ENCODE peak calls at places on chromosome 15, in six cellular contexts. S is lower leg skin, Z is WTC11, V is fibroblast of lung, N is lung, O is PC-3. X is an unnamed sample.

GRCh38 chr15:75329571-75329970 is 6.3 kb upstream of the COMMD4 start:
- DNase-seq in N (no peak), Z (no peak), V (no peak), S (no peak), O (no peak), X (no peak)

GRCh38 chr15:90004671-90005070 is 3.5 kb downstream of the ZNF710 start:
- DNase-seq in V (peak; percentile 95), Z (no peak), O (peak; percentile 87), S (peak; percentile 47), N (peak; percentile 49), X (no peak)

GRCh38 chr15:33021806-33022389 is 172.6 kb downstream of the FMN1 start:
- DNase-seq in O (peak; percentile 85), S (no peak), V (peak; percentile 87), N (no peak), Z (no peak), X (no peak)

GRCh38 chr15:48395532-48396011 is 64.3 kb downstream of the DUT start:
- DNase-seq in O (peak; percentile 10), V (peak; percentile 71), Z (no peak), N (no peak), S (peak; percentile 88), X (peak; percentile 84)

GRCh38 chr15:98076021-98076816 is 115.7 kb downstream of the ARRDC4 start:
- DNase-seq in O (no peak), N (no peak), S (no peak), Z (no peak), V (peak; percentile 1), X (no peak)

GRCh38 chr15:75721923-75722870 is 9.5 kb upstream of the CSPG4 start:
- DNase-seq in N (no peak), Z (no peak), S (no peak), V (no peak), O (no peak), X (no peak)

GRCh38 chr15:42184736-42185135 is 23.4 kb downstream of the VPS39 start:
- DNase-seq in V (no peak), Z (no peak), S (no peak), O (no peak), N (no peak), X (no peak)

GRCh38 chr15:68640791-68641331 is 62.1 kb downstream of the CORO2B start:
- DNase-seq in N (no peak), V (peak; percentile 35), S (no peak), Z (no peak), O (no peak), X (no peak)

GRCh38 chr15:52288986-52289385 is 6.6 kb downstream of the MYO5C start:
- DNase-seq in N (no peak), S (no peak), Z (no peak), V (no peak), O (no peak), X (no peak)

GRCh38 chr15:52787549-52788098 is 2.5 kb downstream of the ONECUT1 start:
- DNase-seq in O (no peak), Z (no peak), V (no peak), N (no peak), S (no peak), X (no peak)

GRCh38 chr15:48143856-48144255 is 23.1 kb downstream of the SLC24A5 start:
- DNase-seq in V (peak; percentile 27), S (no peak), N (no peak), O (peak; percentile 12), Z (no peak), X (no peak)

GRCh38 chr15:100761253-100761935 is 118.2 kb upstream of the ALDH1A3 start:
- DNase-seq in V (no peak), S (no peak), N (no peak), Z (peak; percentile 3), O (no peak), X (no peak)

GRCh38 chr15:99017322-99017701 is 9.7 kb upstream of the PGPEP1L start:
- DNase-seq in N (no peak), O (no peak), V (no peak), S (no peak), Z (no peak), X (no peak)

GRCh38 chr15:31300981-31301686 is 25.5 kb upstream of the KLF13 start:
- DNase-seq in Z (no peak), V (no peak), O (no peak), S (peak; percentile 12), N (peak; percentile 24), X (peak; percentile 80)

GRCh38 chr15:81113204-81113657 is 20.8 kb upstream of the CFAP161 start:
- DNase-seq in O (no peak), Z (no peak), N (no peak), V (no peak), S (no peak), X (no peak)

GRCh38 chr15:68552344-68552743 is 26.4 kb upstream of the CORO2B start:
- DNase-seq in S (peak; percentile 5), V (no peak), Z (no peak), N (peak; percentile 18), O (no peak), X (no peak)

GRCh38 chr15:44861917-44862316 is 94.6 kb upstream of the TERB2 start:
- DNase-seq in N (no peak), Z (no peak), O (no peak), S (no peak), V (no peak), X (no peak)

DNA sequence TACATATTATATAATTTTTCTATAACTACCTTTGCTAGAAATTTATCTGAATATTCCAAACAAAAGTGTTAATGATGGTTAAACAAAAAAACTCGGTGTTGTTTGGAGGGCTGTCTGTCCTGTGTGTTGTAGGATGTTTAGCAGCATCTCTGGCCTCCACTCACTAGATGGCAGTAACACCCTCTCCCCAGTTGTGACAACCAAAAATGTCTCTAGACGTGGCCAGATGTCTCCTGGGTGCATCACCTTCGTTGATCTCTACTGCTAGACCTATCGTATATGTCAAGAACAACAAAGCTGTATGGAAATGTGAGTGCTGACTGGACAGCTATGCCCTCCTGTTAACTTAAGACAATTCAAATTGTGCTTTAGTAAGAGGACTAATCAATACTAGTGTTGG is 14.1 kb downstream of the ANKRD34C start:
- DNase-seq in N (no peak), V (no peak), O (no peak), S (no peak), Z (no peak), X (no peak)
- TF ChIP-seq CTCF in N (no peak), V (no peak), O (peak; percentile 55), S (no peak), Z (no peak), X (peak; percentile 15)

GRCh38 chr15:26844901-26845300 is 22.0 kb upstream of the GABRA5 start:
- DNase-seq in N (no peak), S (no peak), V (no peak), Z (no peak), O (no peak), X (no peak)

GRCh38 chr15:26841941-26842340 is 24.9 kb upstream of the GABRA5 start:
- DNase-seq in S (no peak), O (no peak), V (no peak), N (no peak), Z (no peak), X (no peak)

GRCh38 chr15:26842391-26842790 is 24.5 kb upstream of the GABRA5 start:
- DNase-seq in N (no peak), S (no peak), Z (peak; percentile 30), V (no peak), O (no peak), X (no peak)

GRCh38 chr15:26841514-26841913 is 25.3 kb upstream of the GABRA5 start:
- DNase-seq in O (no peak), Z (no peak), N (no peak), S (no peak), V (no peak), X (no peak)

GRCh38 chr15:26838742-26839460 is 28.0 kb upstream of the GABRA5 start:
- DNase-seq in N (no peak), S (no peak), Z (peak; percentile 81), O (peak; percentile 25), V (no peak), X (no peak)
- TF ChIP-seq CTCF in N (no peak), S (no peak), Z (peak; percentile 92), O (peak; percentile 69), V (peak; percentile 13), X (peak; percentile 53)

GRCh38 chr15:70512772-70513362 is 250.5 kb downstream of the UACA start:
- DNase-seq in Z (peak; percentile 84), O (peak; percentile 78), S (no peak), V (peak; percentile 62), N (peak; percentile 52), X (no peak)
- TF ChIP-seq CTCF in Z (peak; percentile 79), O (peak; percentile 98), S (no peak), V (peak; percentile 72), N (peak; percentile 63), X (peak; percentile 52)

GRCh38 chr15:39053480-39053879 is 488.9 kb upstream of the RASGRP1 start:
- DNase-seq in Z (no peak), V (no peak), S (no peak), O (no peak), N (no peak), X (no peak)
- TF ChIP-seq CTCF in Z (no peak), V (no peak), S (no peak), O (no peak), N (no peak), X (no peak)

GRCh38 chr15:88610756-88611231 is 10.3 kb upstream of the AEN start:
- DNase-seq in O (no peak), V (no peak), S (no peak), Z (no peak), N (no peak), X (no peak)
- TF ChIP-seq CTCF in O (no peak), V (peak; percentile 13), S (no peak), Z (no peak), N (no peak), X (no peak)